ENCODE peak calls at places on chromosomes 12 and 14, in four cellular contexts. P is smooth muscle cell of the brain vasculature, B is T-helper 9 cell, O is SW480. Q is an unnamed sample.
A peak's percentile ranks its signal among the peaks of the same experiment; 100 is the strongest.

GRCh38 chr14:95527392-95528002 is 7.4 kb upstream of the GLRX5 start:
- DNase-seq in P (no peak), O (peak; percentile 55), B (peak; percentile 34), Q (peak; percentile 59)

GRCh38 chr12:92735131-92735721 is 32.4 kb downstream of the PLEKHG7 start:
- DNase-seq in B (no peak), P (peak; percentile 64), O (no peak), Q (no peak)

GRCh38 chr14:74509587-74510210 is 16.1 kb downstream of the ISCA2 start:
- DNase-seq in P (no peak), O (no peak), B (no peak), Q (no peak)

GRCh38 chr14:101969480-101969879 is 5.1 kb downstream of the DYNC1H1 start:
- DNase-seq in B (no peak), P (no peak), O (no peak), Q (no peak)

GRCh38 chr12:124490584-124491305 is 76.7 kb downstream of the NCOR2 start:
- DNase-seq in O (no peak), B (no peak), P (no peak), Q (no peak)

GRCh38 chr12:9648701-9649531 is 20.6 kb upstream of the CLEC2D start:
- DNase-seq in B (no peak), P (no peak), O (peak; percentile 58), Q (no peak)

GRCh38 chr14:68263563-68264350 is 444.2 kb downstream of the RAD51B start:
- DNase-seq in P (no peak), B (no peak), O (no peak), Q (no peak)

GRCh38 chr12:27549231-27549800 is 25.3 kb downstream of the PPFIBP1 start:
- DNase-seq in B (no peak), O (peak; percentile 87), P (no peak), Q (no peak)

GRCh38 chr12:108143144-108143543 is 14.1 kb downstream of the WSCD2 start:
- DNase-seq in B (no peak), P (no peak), O (no peak), Q (no peak)

GRCh38 chr14:64611358-64612020 is 61.7 kb downstream of the PPP1R36 start:
- DNase-seq in O (no peak), P (no peak), B (no peak), Q (no peak)

GRCh38 chr12:92107621-92108131 is 38.0 kb downstream of the BTG1 start:
- DNase-seq in P (no peak), O (peak; percentile 86), B (no peak), Q (no peak)

GRCh38 chr12:24133385-24133784 is 183.9 kb upstream of the SOX5 start:
- DNase-seq in B (no peak), P (no peak), O (peak; percentile 100), Q (no peak)

GRCh38 chr14:56145181-56145580 is 27.0 kb downstream of the PELI2 start:
- DNase-seq in O (no peak), B (no peak), P (no peak), Q (no peak)

GRCh38 chr14:61456720-61457119 is 135.3 kb downstream of the PRKCH start:
- DNase-seq in O (peak; percentile 65), B (peak; percentile 85), P (no peak), Q (peak; percentile 85)

GRCh38 chr14:96702831-96703230 is 94.4 kb upstream of the VRK1 start:
- DNase-seq in B (no peak), O (no peak), P (no peak), Q (no peak)

GRCh38 chr14:93105362-93105761 is 10.4 kb downstream of the ITPK1 start:
- DNase-seq in P (no peak), O (peak; percentile 31), B (no peak), Q (no peak)

GRCh38 chr14:50335989-50336391 is 23.9 kb downstream of the DMAC2L start:
- DNase-seq in P (no peak), O (no peak), B (no peak), Q (no peak)

GRCh38 chr12:68240975-68241374 is 12.4 kb downstream of the IL22 start:
- DNase-seq in B (no peak), O (no peak), P (no peak), Q (peak; percentile 32)

GRCh38 chr14:76720382-76720813 is 40.9 kb upstream of the VASH1 start:
- DNase-seq in P (peak; percentile 26), O (no peak), B (no peak), Q (no peak)

GRCh38 chr12:88578274-88578673 is 2.0 kb downstream of the KITLG start:
- DNase-seq in P (no peak), B (no peak), O (no peak), Q (no peak)